ENCODE peak calls at places on chromosomes 4 and X, in seven cellular contexts. One of them, this sample, is unnamed.

GRCh38 chrX:16869393-16870094 is 618 bp downstream of the RBBP7 start:
- DNase-seq in Calu3: peak; percentile 67
- DNase-seq in stomach: peak; percentile 30
- DNase-seq in tibial artery: peak; percentile 61
- DNase-seq in fibroblast of mammary gland: no peak
- DNase-seq in body of pancreas: no peak
- DNase-seq in foreskin fibroblast: no peak
- DNase-seq in this sample: peak; percentile 54

GRCh38 chrX:45710081-45710801 is 509.6 kb upstream of the DIPK2B start:
- DNase-seq in tibial artery: no peak
- DNase-seq in fibroblast of mammary gland: peak; percentile 99
- DNase-seq in body of pancreas: no peak
- DNase-seq in foreskin fibroblast: peak; percentile 92
- DNase-seq in Calu3: peak; percentile 32
- DNase-seq in stomach: no peak
- DNase-seq in this sample: no peak

GRCh38 chrX:48003367-48003757 is 427 bp downstream of the ZNF182 start:
- DNase-seq in fibroblast of mammary gland: no peak
- DNase-seq in body of pancreas: no peak
- DNase-seq in stomach: no peak
- DNase-seq in Calu3: no peak
- DNase-seq in tibial artery: no peak
- DNase-seq in foreskin fibroblast: no peak
- DNase-seq in this sample: peak; percentile 11

GRCh38 chrX:66633541-66633940 is 5.3 kb downstream of the EDA2R start:
- DNase-seq in stomach: no peak
- DNase-seq in Calu3: no peak
- DNase-seq in foreskin fibroblast: peak; percentile 60
- DNase-seq in fibroblast of mammary gland: peak; percentile 85
- DNase-seq in tibial artery: no peak
- DNase-seq in body of pancreas: no peak
- DNase-seq in this sample: no peak

GRCh38 chrX:9134341-9134740 is 100.4 kb upstream of the FAM9B start:
- DNase-seq in body of pancreas: no peak
- DNase-seq in fibroblast of mammary gland: no peak
- DNase-seq in tibial artery: no peak
- DNase-seq in foreskin fibroblast: no peak
- DNase-seq in Calu3: no peak
- DNase-seq in stomach: no peak
- DNase-seq in this sample: no peak

GRCh38 chr4:14928035-14928434 is 74.2 kb upstream of the CPEB2 start:
- DNase-seq in Calu3: no peak
- DNase-seq in tibial artery: no peak
- DNase-seq in body of pancreas: no peak
- DNase-seq in foreskin fibroblast: no peak
- DNase-seq in stomach: no peak
- DNase-seq in fibroblast of mammary gland: no peak
- DNase-seq in this sample: no peak

GRCh38 chrX:148865237-148865636 is 364.8 kb downstream of the AFF2 start:
- DNase-seq in Calu3: no peak
- DNase-seq in body of pancreas: no peak
- DNase-seq in stomach: no peak
- DNase-seq in tibial artery: no peak
- DNase-seq in fibroblast of mammary gland: no peak
- DNase-seq in foreskin fibroblast: no peak
- DNase-seq in this sample: no peak

GRCh38 chr4:88211473-88212252 is 53.2 kb upstream of the ABCG2 start:
- DNase-seq in stomach: peak; percentile 38
- DNase-seq in fibroblast of mammary gland: peak; percentile 49
- DNase-seq in Calu3: peak; percentile 47
- DNase-seq in body of pancreas: peak; percentile 49
- DNase-seq in foreskin fibroblast: peak; percentile 28
- DNase-seq in tibial artery: no peak
- DNase-seq in this sample: no peak

GRCh38 chrX:54811301-54811885 is 3.8 kb downstream of the MAGED2 start:
- DNase-seq in Calu3: no peak
- DNase-seq in stomach: no peak
- DNase-seq in tibial artery: no peak
- DNase-seq in foreskin fibroblast: no peak
- DNase-seq in body of pancreas: no peak
- DNase-seq in fibroblast of mammary gland: no peak
- DNase-seq in this sample: no peak

GRCh38 chr4:14879643-14880042 is 122.6 kb upstream of the CPEB2 start:
- DNase-seq in stomach: no peak
- DNase-seq in Calu3: no peak
- DNase-seq in fibroblast of mammary gland: no peak
- DNase-seq in foreskin fibroblast: no peak
- DNase-seq in tibial artery: no peak
- DNase-seq in body of pancreas: no peak
- DNase-seq in this sample: no peak

GRCh38 chr4:8746523-8747466 is 124.8 kb downstream of the HMX1 start:
- DNase-seq in body of pancreas: no peak
- DNase-seq in tibial artery: no peak
- DNase-seq in Calu3: no peak
- DNase-seq in foreskin fibroblast: no peak
- DNase-seq in stomach: no peak
- DNase-seq in fibroblast of mammary gland: no peak
- DNase-seq in this sample: no peak

GRCh38 chr4:123600426-123600825 is 203.8 kb downstream of the SPRY1 start:
- DNase-seq in stomach: no peak
- DNase-seq in fibroblast of mammary gland: no peak
- DNase-seq in tibial artery: no peak
- DNase-seq in foreskin fibroblast: no peak
- DNase-seq in Calu3: no peak
- DNase-seq in body of pancreas: no peak
- DNase-seq in this sample: no peak

GRCh38 chr4:87005690-87006461 is 71.1 kb downstream of the AFF1 start:
- DNase-seq in stomach: no peak
- DNase-seq in tibial artery: no peak
- DNase-seq in Calu3: no peak
- DNase-seq in body of pancreas: no peak
- DNase-seq in fibroblast of mammary gland: no peak
- DNase-seq in foreskin fibroblast: no peak
- DNase-seq in this sample: no peak

GRCh38 chr4:176340871-176341685 is 21.3 kb downstream of the SPCS3 start:
- DNase-seq in body of pancreas: no peak
- DNase-seq in stomach: no peak
- DNase-seq in tibial artery: no peak
- DNase-seq in foreskin fibroblast: no peak
- DNase-seq in fibroblast of mammary gland: peak; percentile 72
- DNase-seq in Calu3: peak; percentile 4
- DNase-seq in this sample: no peak

DNA sequence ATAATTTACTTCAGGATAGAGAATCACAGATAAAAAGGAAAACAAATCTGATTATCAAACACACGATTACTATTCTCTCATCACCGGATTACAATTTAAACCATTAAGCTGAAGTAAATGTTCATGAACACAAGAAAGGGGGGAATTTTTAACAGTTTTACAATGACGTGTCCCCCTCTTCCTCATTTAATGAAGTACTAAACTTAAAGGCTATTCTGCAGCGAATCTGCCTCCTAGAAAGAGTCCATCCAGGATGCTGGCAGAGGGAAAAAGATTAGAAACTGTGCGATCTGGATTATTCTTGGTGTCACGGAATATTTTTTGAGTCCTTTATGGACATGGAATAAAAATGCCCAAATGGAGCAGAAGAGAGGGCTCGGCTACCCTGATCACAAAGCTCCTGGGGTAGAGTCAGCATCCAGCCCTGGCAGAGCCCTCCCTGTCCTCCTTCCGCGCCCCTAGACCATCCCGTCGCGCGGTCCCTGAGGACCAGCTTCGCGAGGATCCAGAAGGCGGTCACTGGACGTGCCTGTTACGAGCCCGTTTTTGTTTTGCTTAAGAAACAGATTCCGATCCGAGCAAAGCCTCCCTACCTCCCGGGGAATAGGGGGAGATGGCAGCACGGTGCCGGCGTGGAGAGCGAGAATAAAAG is 1.2 kb downstream of the ELF2 start:
- DNase-seq in tibial artery: no peak
- DNase-seq in fibroblast of mammary gland: no peak
- DNase-seq in body of pancreas: no peak
- DNase-seq in foreskin fibroblast: no peak
- DNase-seq in Calu3: no peak
- DNase-seq in stomach: no peak
- DNase-seq in this sample: peak; percentile 65
- TF ChIP-seq CTCF in tibial artery: no peak
- TF ChIP-seq CTCF in fibroblast of mammary gland: no peak
- TF ChIP-seq CTCF in body of pancreas: no peak
- TF ChIP-seq CTCF in foreskin fibroblast: no peak
- TF ChIP-seq CTCF in Calu3: no peak
- TF ChIP-seq CTCF in stomach: no peak
- TF ChIP-seq CTCF in this sample: no peak

GRCh38 chr4:148412460-148412859 is 29.8 kb downstream of the NR3C2 start:
- DNase-seq in foreskin fibroblast: no peak
- DNase-seq in tibial artery: no peak
- DNase-seq in stomach: no peak
- DNase-seq in body of pancreas: no peak
- DNase-seq in fibroblast of mammary gland: no peak
- DNase-seq in Calu3: no peak
- DNase-seq in this sample: no peak

GRCh38 chr4:148415500-148415899 is 26.7 kb downstream of the NR3C2 start:
- DNase-seq in body of pancreas: no peak
- DNase-seq in Calu3: no peak
- DNase-seq in fibroblast of mammary gland: peak; percentile 12
- DNase-seq in tibial artery: no peak
- DNase-seq in stomach: no peak
- DNase-seq in foreskin fibroblast: no peak
- DNase-seq in this sample: no peak
- TF ChIP-seq CTCF in body of pancreas: no peak
- TF ChIP-seq CTCF in Calu3: no peak
- TF ChIP-seq CTCF in fibroblast of mammary gland: no peak
- TF ChIP-seq CTCF in tibial artery: no peak
- TF ChIP-seq CTCF in stomach: no peak
- TF ChIP-seq CTCF in foreskin fibroblast: no peak
- TF ChIP-seq CTCF in this sample: no peak

DNA sequence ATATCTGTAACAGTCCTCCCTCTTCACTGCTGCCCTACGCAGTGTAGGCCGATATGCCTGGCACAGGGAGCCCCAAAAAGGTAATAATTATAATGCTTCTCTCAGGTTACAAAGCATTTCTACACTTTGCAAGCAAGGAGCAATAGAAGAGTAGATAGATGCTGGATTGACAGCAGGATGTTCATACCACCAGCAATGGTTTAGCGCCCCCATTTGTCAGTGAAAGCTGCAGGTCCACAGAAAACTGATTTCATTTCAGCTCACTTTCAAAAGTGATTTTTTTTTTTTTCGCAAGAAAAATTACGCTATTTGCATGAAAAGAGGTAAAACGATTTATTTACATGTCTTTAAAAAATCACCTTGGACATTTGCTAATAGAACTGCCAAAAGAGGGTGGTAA is 34.5 kb downstream of the HPF1 start:
- DNase-seq in fibroblast of mammary gland: peak; percentile 28
- DNase-seq in body of pancreas: no peak
- DNase-seq in stomach: no peak
- DNase-seq in Calu3: no peak
- DNase-seq in foreskin fibroblast: no peak
- DNase-seq in tibial artery: no peak
- DNase-seq in this sample: no peak
- TF ChIP-seq CTCF in fibroblast of mammary gland: peak; percentile 14
- TF ChIP-seq CTCF in body of pancreas: peak; percentile 19
- TF ChIP-seq CTCF in stomach: no peak
- TF ChIP-seq CTCF in Calu3: peak; percentile 17
- TF ChIP-seq CTCF in foreskin fibroblast: peak; percentile 14
- TF ChIP-seq CTCF in tibial artery: no peak
- TF ChIP-seq CTCF in this sample: no peak

GRCh38 chr4:54064317-54065275 is at the start of gene CHIC2:
- DNase-seq in fibroblast of mammary gland: peak; percentile 91
- DNase-seq in foreskin fibroblast: peak; percentile 96
- DNase-seq in body of pancreas: peak; percentile 94
- DNase-seq in tibial artery: peak; percentile 97
- DNase-seq in Calu3: peak; percentile 93
- DNase-seq in stomach: peak; percentile 96
- DNase-seq in this sample: peak; percentile 94

GRCh38 chr4:54066088-54066415 is 1.6 kb upstream of the CHIC2 start:
- DNase-seq in stomach: no peak
- DNase-seq in Calu3: no peak
- DNase-seq in body of pancreas: no peak
- DNase-seq in foreskin fibroblast: no peak
- DNase-seq in fibroblast of mammary gland: no peak
- DNase-seq in tibial artery: no peak
- DNase-seq in this sample: no peak

GRCh38 chr4:54063737-54064316 is 578 bp downstream of the CHIC2 start:
- DNase-seq in foreskin fibroblast: no peak
- DNase-seq in fibroblast of mammary gland: no peak
- DNase-seq in Calu3: peak; percentile 12
- DNase-seq in stomach: peak; percentile 39
- DNase-seq in body of pancreas: peak; percentile 40
- DNase-seq in tibial artery: peak; percentile 73
- DNase-seq in this sample: peak; percentile 58

GRCh38 chr4:54066718-54067129 is 2.3 kb upstream of the CHIC2 start:
- DNase-seq in tibial artery: no peak
- DNase-seq in Calu3: no peak
- DNase-seq in body of pancreas: no peak
- DNase-seq in foreskin fibroblast: no peak
- DNase-seq in stomach: peak; percentile 29
- DNase-seq in fibroblast of mammary gland: no peak
- DNase-seq in this sample: no peak

GRCh38 chr4:54065282-54066087 is 1.1 kb upstream of the CHIC2 start:
- DNase-seq in foreskin fibroblast: peak; percentile 41
- DNase-seq in fibroblast of mammary gland: peak; percentile 47
- DNase-seq in Calu3: no peak
- DNase-seq in tibial artery: no peak
- DNase-seq in body of pancreas: no peak
- DNase-seq in stomach: no peak
- DNase-seq in this sample: no peak
- TF ChIP-seq CTCF in foreskin fibroblast: no peak
- TF ChIP-seq CTCF in fibroblast of mammary gland: no peak
- TF ChIP-seq CTCF in Calu3: no peak
- TF ChIP-seq CTCF in tibial artery: no peak
- TF ChIP-seq CTCF in body of pancreas: no peak
- TF ChIP-seq CTCF in stomach: no peak
- TF ChIP-seq CTCF in this sample: no peak

DNA sequence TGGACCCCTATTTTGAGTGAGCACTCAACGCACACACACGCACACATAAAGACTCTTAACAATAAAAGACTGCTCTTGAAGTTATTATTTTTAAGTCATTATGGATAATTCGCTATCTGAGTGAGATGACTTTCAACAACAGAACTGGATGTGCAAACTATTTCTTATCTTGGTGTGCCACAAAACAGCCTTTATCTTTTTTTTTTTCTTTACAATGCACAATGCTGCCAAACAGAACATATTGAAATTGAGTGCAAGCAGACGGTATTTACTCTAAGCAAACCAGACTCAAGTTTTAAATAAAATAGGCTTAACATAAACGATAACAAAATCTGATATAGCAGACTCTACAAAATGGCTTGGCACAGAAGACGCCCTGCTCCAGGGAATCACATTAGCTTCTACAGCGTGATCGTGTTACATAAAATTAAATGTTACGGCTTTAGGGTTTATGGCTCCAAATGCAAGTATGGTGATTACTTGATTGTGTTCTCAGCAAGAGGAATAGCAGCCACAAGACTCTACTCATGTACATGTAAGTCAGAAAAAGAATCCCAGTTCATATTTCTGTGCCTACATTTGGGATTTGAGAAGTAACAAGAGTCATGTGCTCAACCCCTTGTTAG is 9.6 kb upstream of the STK32B start:
- DNase-seq in body of pancreas: no peak
- DNase-seq in Calu3: no peak
- DNase-seq in stomach: no peak
- DNase-seq in tibial artery: no peak
- DNase-seq in fibroblast of mammary gland: no peak
- DNase-seq in foreskin fibroblast: no peak
- DNase-seq in this sample: no peak
- TF ChIP-seq CTCF in body of pancreas: no peak
- TF ChIP-seq CTCF in Calu3: no peak
- TF ChIP-seq CTCF in stomach: no peak
- TF ChIP-seq CTCF in tibial artery: no peak
- TF ChIP-seq CTCF in fibroblast of mammary gland: no peak
- TF ChIP-seq CTCF in foreskin fibroblast: no peak
- TF ChIP-seq CTCF in this sample: no peak